ENCODE peak calls at places on chromosome 12, in seven cellular contexts. H, X, F, K, I, D and O are unnamed samples.
A peak's percentile ranks its signal among the peaks of the same experiment; 100 is the strongest.

GRCh38 chr12:91326043-91327027 is 143.7 kb upstream of the DCN start:
- DNase-seq in H (peak; percentile 36), X (peak; percentile 12), F (no peak), K (peak; percentile 33), I (peak; percentile 20), D (peak; percentile 55), O (no peak)

GRCh38 chr12:77058740-77059139 is 6.6 kb downstream of the E2F7 start:
- DNase-seq in H (no peak), X (no peak), F (no peak), K (no peak), I (no peak), D (no peak), O (no peak)

GRCh38 chr12:109098142-109098652 is 800 bp downstream of the UNG start:
- DNase-seq in H (no peak), X (no peak), F (no peak), K (no peak), I (no peak), D (no peak), O (no peak)

GRCh38 chr12:6465467-6466183 is 4.9 kb downstream of the VAMP1 start:
- DNase-seq in H (peak; percentile 38), X (no peak), F (no peak), K (peak; percentile 84), I (peak; percentile 41), D (peak; percentile 37), O (no peak)

GRCh38 chr12:123253606-123254459 is 17.8 kb downstream of the CDK2AP1 start:
- DNase-seq in H (no peak), X (peak; percentile 41), F (no peak), K (no peak), I (no peak), D (no peak), O (no peak)

GRCh38 chr12:43856932-43857331 is 21.1 kb downstream of the TMEM117 start:
- DNase-seq in H (no peak), X (no peak), F (no peak), K (no peak), I (no peak), D (no peak), O (no peak)

GRCh38 chr12:65362231-65362630 is 83.7 kb downstream of the MSRB3 start:
- DNase-seq in H (no peak), X (no peak), F (no peak), K (no peak), I (no peak), D (no peak), O (no peak)

GRCh38 chr12:131608740-131609665 is 101.9 kb upstream of the SFSWAP start:
- DNase-seq in H (peak; percentile 79), X (peak; percentile 49), F (no peak), K (peak; percentile 59), I (no peak), D (no peak), O (no peak)

GRCh38 chr12:10739157-10740118 is 16.3 kb upstream of the YBX3 start:
- DNase-seq in H (no peak), X (no peak), F (no peak), K (no peak), I (no peak), D (no peak), O (no peak)

GRCh38 chr12:114500775-114501473 is 95.0 kb upstream of the TBX5 start:
- DNase-seq in H (no peak), X (no peak), F (no peak), K (no peak), I (no peak), D (no peak), O (no peak)

GRCh38 chr12:112018571-112019237 is 5.5 kb downstream of the ERP29 start:
- DNase-seq in H (no peak), X (no peak), F (peak; percentile 57), K (no peak), I (no peak), D (peak; percentile 50), O (no peak)

GRCh38 chr12:2795291-2796186 is 769 bp downstream of the FKBP4 start:
- DNase-seq in H (peak; percentile 77), X (peak; percentile 86), F (no peak), K (peak; percentile 55), I (no peak), D (no peak), O (no peak)

GRCh38 chr12:101925935-101926334 is 48.6 kb downstream of the DRAM1 start:
- DNase-seq in H (no peak), X (no peak), F (no peak), K (no peak), I (no peak), D (no peak), O (no peak)

GRCh38 chr12:43835264-43835655 is 621 bp upstream of the TMEM117 start:
- DNase-seq in H (no peak), X (no peak), F (no peak), K (peak; percentile 29), I (no peak), D (no peak), O (no peak)

GRCh38 chr12:122790393-122791075 is 16.2 kb downstream of the CCDC62 start:
- DNase-seq in H (no peak), X (no peak), F (no peak), K (no peak), I (no peak), D (no peak), O (no peak)

GRCh38 chr12:30945443-30946164 is 19.1 kb downstream of the TSPAN11 start:
- DNase-seq in H (no peak), X (no peak), F (no peak), K (no peak), I (no peak), D (no peak), O (no peak)

GRCh38 chr12:69726922-69727321 is 11.7 kb upstream of the RAB3IP start:
- DNase-seq in H (no peak), X (no peak), F (no peak), K (no peak), I (no peak), D (no peak), O (no peak)

GRCh38 chr12:16604853-16605252 is 1.1 kb downstream of the LMO3 start:
- DNase-seq in H (peak; percentile 25), X (no peak), F (no peak), K (no peak), I (no peak), D (no peak), O (no peak)

GRCh38 chr12:54378791-54379400 is 5.6 kb downstream of the ZNF385A start:
- DNase-seq in H (peak; percentile 80), X (peak; percentile 66), F (no peak), K (no peak), I (no peak), D (no peak), O (no peak)

GRCh38 chr12:5003025-5003666 is 40.5 kb upstream of the KCNA5 start:
- DNase-seq in H (peak; percentile 30), X (peak; percentile 62), F (no peak), K (peak; percentile 61), I (peak; percentile 69), D (peak; percentile 18), O (no peak)

GRCh38 chr12:64696065-64696741 is 63.0 kb downstream of the GNS start:
- DNase-seq in H (no peak), X (no peak), F (no peak), K (peak; percentile 53), I (no peak), D (no peak), O (no peak)

GRCh38 chr12:116299548-116300150 is 22.2 kb upstream of the MED13L start:
- DNase-seq in H (no peak), X (no peak), F (no peak), K (no peak), I (no peak), D (no peak), O (no peak)

GRCh38 chr12:93061414-93062099 is 132.5 kb upstream of the EEA1 start:
- DNase-seq in H (peak; percentile 27), X (no peak), F (no peak), K (no peak), I (no peak), D (no peak), O (no peak)

GRCh38 chr12:53034459-53034858 is 15.4 kb upstream of the TNS2 start:
- DNase-seq in H (no peak), X (no peak), F (no peak), K (no peak), I (no peak), D (no peak), O (no peak)

GRCh38 chr12:4441355-4442330 is 4.0 kb downstream of the FGF6 start:
- DNase-seq in H (no peak), X (peak; percentile 33), F (no peak), K (no peak), I (no peak), D (no peak), O (no peak)

GRCh38 chr12:47754881-47755280 is 3.8 kb downstream of the RAPGEF3 start:
- DNase-seq in H (no peak), X (no peak), F (no peak), K (no peak), I (no peak), D (no peak), O (no peak)
- H3K4me3 ChIP-seq in H (no peak overlapping the region), X (peak overlapping the region; percentile 62), F (no peak overlapping the region), K (no peak overlapping the region), I (no peak overlapping the region), D (no peak overlapping the region), O (peak overlapping the region; percentile 86)

DNA sequence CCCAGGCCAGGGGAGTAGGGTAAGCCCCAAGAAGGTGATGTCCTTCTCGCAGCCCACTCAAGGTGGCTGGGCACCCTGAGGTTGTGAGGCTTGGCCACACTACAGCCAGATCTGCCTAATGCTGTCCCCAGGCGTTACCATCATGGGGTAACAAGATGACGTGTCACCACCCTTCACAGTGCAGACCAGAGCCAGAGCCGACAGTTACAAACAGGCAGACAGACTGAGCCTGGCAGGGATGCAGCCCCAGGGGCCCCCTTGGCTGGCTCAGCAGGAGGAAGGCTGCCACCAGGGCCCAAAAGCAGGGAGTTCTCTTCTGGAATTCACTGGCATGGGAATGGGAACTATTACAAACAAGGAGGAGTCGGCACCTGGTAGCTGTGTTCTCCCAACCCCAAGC is 302.7 kb upstream of the NOS1 start:
- DNase-seq in H (no peak), X (no peak), F (no peak), K (no peak), I (no peak), D (no peak), O (no peak)
- TF ChIP-seq CTCF in H (no peak), X (no peak), F (no peak), K (no peak), I (no peak), D (no peak), O (no peak)

GRCh38 chr12:124786065-124786964 is 77.3 kb downstream of the SCARB1 start:
- DNase-seq in H (peak; percentile 86), X (peak; percentile 76), F (peak; percentile 42), K (peak; percentile 46), I (no peak), D (peak; percentile 76), O (no peak)
- H3K4me3 ChIP-seq in H (peak overlapping the region; percentile 26), X (peak overlapping the region; percentile 40), F (peak overlapping the region; percentile 54), K (no peak overlapping the region), I (peak overlapping the region; percentile 18), D (peak overlapping the region; percentile 66), O (peak overlapping the region; percentile 46)

GRCh38 chr12:26523708-26524150 is 309.3 kb downstream of the ITPR2 start:
- DNase-seq in H (peak; percentile 90), X (peak; percentile 95), F (peak; percentile 71), K (no peak), I (no peak), D (peak; percentile 75), O (peak; percentile 96)

GRCh38 chr12:26524862-26525465 is 308.0 kb downstream of the ITPR2 start:
- DNase-seq in H (no peak), X (peak; percentile 20), F (no peak), K (peak; percentile 43), I (peak; percentile 33), D (no peak), O (no peak)

GRCh38 chr12:26530461-26530860 is 302.5 kb downstream of the ITPR2 start:
- DNase-seq in H (no peak), X (no peak), F (no peak), K (no peak), I (no peak), D (no peak), O (no peak)

GRCh38 chr12:26528943-26529342 is 304.1 kb downstream of the ITPR2 start:
- DNase-seq in H (no peak), X (no peak), F (no peak), K (no peak), I (no peak), D (no peak), O (no peak)

GRCh38 chr12:26527702-26528101 is 305.3 kb downstream of the ITPR2 start:
- DNase-seq in H (no peak), X (no peak), F (no peak), K (no peak), I (no peak), D (no peak), O (no peak)
- TF ChIP-seq CTCF in H (no peak), X (no peak), F (no peak), K (no peak), I (no peak), D (no peak), O (no peak)